ENCODE peak calls at places on chromosomes 11 and 22, in four cellular contexts. K, A, T and L are unnamed samples.

GRCh38 chr11:82631722-82632630 is 101.7 kb downstream of the FAM181B start:
- DNase-seq in K (no peak), A (no peak), T (no peak), L (no peak)

GRCh38 chr11:8040261-8040920 is 40.6 kb upstream of the TUB start:
- DNase-seq in K (peak; percentile 31), A (no peak), T (no peak), L (no peak)

GRCh38 chr11:119094816-119095065 is 6.9 kb downstream of the DPAGT1 start:
- DNase-seq in K (peak; percentile 96), A (no peak), T (peak; percentile 77), L (peak; percentile 56)

GRCh38 chr22:28116261-28116673 is 197.2 kb upstream of the PITPNB start:
- DNase-seq in K (no peak), A (no peak), T (peak; percentile 16), L (peak; percentile 60)

GRCh38 chr11:125720781-125721180 is 25.3 kb upstream of the PATE1 start:
- DNase-seq in K (no peak), A (no peak), T (no peak), L (no peak)

GRCh38 chr11:128463386-128463829 is 124.0 kb downstream of the ETS1 start:
- DNase-seq in K (no peak), A (no peak), T (no peak), L (no peak)

GRCh38 chr11:57144531-57145320 is 37.0 kb upstream of the LRRC55 start:
- DNase-seq in K (no peak), A (no peak), T (no peak), L (no peak)

GRCh38 chr22:44181033-44181911 is 547 bp downstream of the PARVG start:
- DNase-seq in K (peak; percentile 78), A (peak; percentile 75), T (no peak), L (no peak)

GRCh38 chr11:68589817-68590216 is 94.5 kb upstream of the GAL start:
- DNase-seq in K (no peak), A (no peak), T (no peak), L (no peak)

GRCh38 chr22:27602390-27602789 is 199.2 kb downstream of the MN1 start:
- DNase-seq in K (no peak), A (no peak), T (no peak), L (no peak)

GRCh38 chr11:117928818-117929567 is at the start of gene TMPRSS13:
- DNase-seq in K (peak; percentile 79), A (no peak), T (no peak), L (peak; percentile 62)

GRCh38 chr11:132054822-132055221 is 684.4 kb downstream of the NTM start:
- DNase-seq in K (no peak), A (no peak), T (no peak), L (no peak)

GRCh38 chr11:27839226-27839913 is 139.1 kb upstream of the BDNF start:
- DNase-seq in K (no peak), A (no peak), T (no peak), L (no peak)

GRCh38 chr22:49691256-49691655 is 136.4 kb downstream of the BRD1 start:
- DNase-seq in K (peak; percentile 22), A (no peak), T (no peak), L (no peak)

GRCh38 chr11:134277176-134278001 is 1.2 kb downstream of the GLB1L3 start:
- DNase-seq in K (no peak), A (no peak), T (no peak), L (no peak)

GRCh38 chr22:23401910-23402274 is 178.2 kb downstream of the IGLL1 start:
- DNase-seq in K (peak; percentile 83), A (no peak), T (no peak), L (no peak)

GRCh38 chr11:9203715-9204311 is 61.3 kb downstream of the DENND5A start:
- DNase-seq in K (no peak), A (no peak), T (no peak), L (no peak)
- TF ChIP-seq CTCF in K (peak; percentile 21), A (peak; percentile 49), T (no peak), L (no peak)

GRCh38 chr11:78150754-78151153 is 11.3 kb upstream of the ALG8 start:
- DNase-seq in K (no peak), A (no peak), T (no peak), L (no peak)
- TF ChIP-seq CTCF in K (no peak), A (no peak), T (no peak), L (no peak)

DNA sequence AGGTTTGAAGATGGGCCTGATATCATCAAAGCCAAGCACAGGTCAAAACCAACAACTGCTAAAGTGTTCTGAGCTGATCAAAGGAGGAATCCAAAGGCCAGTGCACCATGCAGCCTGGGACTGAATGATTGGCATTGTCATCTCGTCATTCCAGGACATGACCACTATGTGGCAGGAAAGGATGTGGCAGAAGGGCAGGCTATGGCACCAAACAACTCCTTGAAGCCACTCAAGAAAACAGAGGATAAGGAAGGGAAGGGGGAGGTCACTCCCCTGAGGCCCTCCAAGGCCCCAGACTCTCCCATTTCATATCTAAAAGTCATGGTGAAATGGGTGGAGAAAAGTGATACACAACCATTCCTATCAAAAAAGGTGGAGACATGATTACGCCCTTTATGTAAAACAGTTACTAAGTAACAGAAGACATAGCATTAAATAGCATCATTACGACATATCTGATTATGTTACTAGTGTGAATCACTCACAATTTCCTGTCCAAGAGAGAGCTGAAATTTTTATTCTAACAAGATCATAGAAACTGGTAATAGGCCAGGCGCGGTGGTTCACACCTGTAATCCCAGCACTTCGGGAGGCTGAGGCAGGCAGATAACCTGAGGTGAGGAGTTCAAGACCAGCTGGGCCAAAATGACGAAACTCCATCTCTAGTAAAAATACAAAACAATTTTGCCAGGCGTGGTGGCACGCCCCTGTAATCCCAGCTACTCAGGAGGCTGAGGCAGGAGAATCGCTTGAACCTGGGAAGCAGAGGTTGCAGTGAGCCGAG is 49.3 kb downstream of the AHNAK start:
- DNase-seq in K (no peak), A (no peak), T (peak; percentile 35), L (no peak)
- TF ChIP-seq CTCF in K (peak; percentile 50), A (peak; percentile 26), T (peak; percentile 58), L (no peak)

GRCh38 chr11:86632499-86633269 is 39.7 kb downstream of the ME3 start:
- DNase-seq in K (no peak), A (no peak), T (no peak), L (no peak)
- TF ChIP-seq CTCF in K (peak; percentile 30), A (no peak), T (peak; percentile 18), L (no peak)